ENCODE peak calls at places on chromosomes 1 and 21, in eight cellular contexts. One of them, this sample, is unnamed.

GRCh38 chr21:41707231-41707988 is 59.4 kb downstream of the RIPK4 start:
- DNase-seq in lower leg skin: no peak
- DNase-seq in gastrocnemius medialis: no peak
- DNase-seq in IMR-90: no peak
- DNase-seq in H1: no peak
- DNase-seq in esophagus squamous epithelium: no peak
- DNase-seq in GM12891: no peak
- DNase-seq in GM12878: no peak
- DNase-seq in this sample: no peak

GRCh38 chr1:225442156-225442555 is 14.3 kb upstream of the LBR start:
- DNase-seq in GM12878: no peak
- DNase-seq in IMR-90: no peak
- DNase-seq in GM12891: no peak
- DNase-seq in gastrocnemius medialis: no peak
- DNase-seq in H1: no peak
- DNase-seq in esophagus squamous epithelium: no peak
- DNase-seq in lower leg skin: no peak
- DNase-seq in this sample: no peak

GRCh38 chr1:54798769-54799641 is 2.1 kb downstream of the TTC22 start:
- DNase-seq in GM12891: no peak
- DNase-seq in esophagus squamous epithelium: no peak
- DNase-seq in H1: no peak
- DNase-seq in GM12878: peak; percentile 41
- DNase-seq in lower leg skin: peak; percentile 70
- DNase-seq in IMR-90: peak; percentile 36
- DNase-seq in gastrocnemius medialis: no peak
- DNase-seq in this sample: no peak

GRCh38 chr1:15756143-15757015 is 2.2 kb upstream of the FBLIM1 start:
- DNase-seq in GM12891: no peak
- DNase-seq in lower leg skin: peak; percentile 89
- DNase-seq in H1: no peak
- DNase-seq in esophagus squamous epithelium: no peak
- DNase-seq in GM12878: no peak
- DNase-seq in gastrocnemius medialis: no peak
- DNase-seq in IMR-90: no peak
- DNase-seq in this sample: no peak

GRCh38 chr1:225480825-225481434 is 53.1 kb upstream of the LBR start:
- DNase-seq in lower leg skin: peak; percentile 89
- DNase-seq in esophagus squamous epithelium: no peak
- DNase-seq in GM12878: no peak
- DNase-seq in H1: no peak
- DNase-seq in IMR-90: no peak
- DNase-seq in gastrocnemius medialis: peak; percentile 42
- DNase-seq in GM12891: no peak
- DNase-seq in this sample: peak; percentile 16

GRCh38 chr1:205313681-205314308 is 7.8 kb downstream of the NUAK2 start:
- DNase-seq in esophagus squamous epithelium: no peak
- DNase-seq in H1: peak; percentile 88
- DNase-seq in lower leg skin: no peak
- DNase-seq in GM12878: peak; percentile 48
- DNase-seq in gastrocnemius medialis: peak; percentile 24
- DNase-seq in GM12891: no peak
- DNase-seq in IMR-90: peak; percentile 86
- DNase-seq in this sample: no peak

GRCh38 chr1:62590255-62590969 is 6.9 kb upstream of the ANGPTL3 start:
- DNase-seq in esophagus squamous epithelium: no peak
- DNase-seq in lower leg skin: no peak
- DNase-seq in H1: no peak
- DNase-seq in GM12891: no peak
- DNase-seq in gastrocnemius medialis: no peak
- DNase-seq in GM12878: no peak
- DNase-seq in IMR-90: no peak
- DNase-seq in this sample: no peak

GRCh38 chr1:24424207-24424606 is 8.6 kb downstream of the NIPAL3 start:
- DNase-seq in lower leg skin: no peak
- DNase-seq in esophagus squamous epithelium: no peak
- DNase-seq in GM12891: no peak
- DNase-seq in H1: no peak
- DNase-seq in GM12878: no peak
- DNase-seq in IMR-90: no peak
- DNase-seq in gastrocnemius medialis: no peak
- DNase-seq in this sample: no peak

DNA sequence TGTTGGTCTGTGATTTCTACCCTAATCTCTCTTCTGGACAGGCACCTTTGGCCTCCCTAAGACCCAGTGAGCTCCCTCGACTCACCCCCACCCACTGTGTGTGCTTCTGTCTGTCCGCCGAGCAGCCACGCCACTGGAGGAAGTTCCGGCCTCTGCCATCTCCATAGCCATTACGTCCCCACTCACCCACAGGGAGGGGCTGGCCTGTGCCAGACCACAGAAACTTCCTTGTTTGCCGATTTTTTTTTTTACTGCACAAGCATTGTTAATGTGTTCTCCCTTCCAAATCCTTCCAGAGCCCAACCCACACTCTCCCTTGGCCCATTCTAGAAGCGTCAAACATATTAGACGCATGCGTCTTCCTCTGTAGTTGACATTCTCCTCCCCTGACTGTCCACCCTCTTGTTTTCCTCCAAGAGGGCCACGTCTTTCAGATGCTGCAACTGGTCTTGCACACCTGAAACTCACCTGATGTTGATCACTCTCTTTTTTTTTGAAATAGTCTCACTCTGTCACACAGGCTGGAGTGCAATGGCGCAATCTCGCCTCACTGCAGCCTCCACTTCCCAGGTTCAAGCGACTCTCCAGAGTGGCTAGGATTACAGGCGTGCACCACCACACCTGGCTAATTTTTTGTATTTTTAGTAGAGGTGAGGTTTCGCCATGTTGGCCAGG is 72.3 kb downstream of the EVA1C start:
- DNase-seq in H1: no peak
- DNase-seq in esophagus squamous epithelium: no peak
- DNase-seq in GM12878: no peak
- DNase-seq in gastrocnemius medialis: no peak
- DNase-seq in GM12891: no peak
- DNase-seq in IMR-90: no peak
- DNase-seq in lower leg skin: peak; percentile 85
- DNase-seq in this sample: no peak
- TF ChIP-seq POLR2A in H1: no peak
- TF ChIP-seq POLR2A in esophagus squamous epithelium: no peak
- TF ChIP-seq POLR2A in GM12878: no peak
- TF ChIP-seq POLR2A in gastrocnemius medialis: no peak
- TF ChIP-seq POLR2A in GM12891: no peak
- TF ChIP-seq POLR2A in IMR-90: no peak
- TF ChIP-seq POLR2A in lower leg skin: no peak
- TF ChIP-seq POLR2A in this sample: no peak

GRCh38 chr1:213997772-213998107 is 10.0 kb downstream of the PROX1 start:
- DNase-seq in GM12891: no peak
- DNase-seq in lower leg skin: no peak
- DNase-seq in H1: no peak
- DNase-seq in gastrocnemius medialis: no peak
- DNase-seq in IMR-90: no peak
- DNase-seq in esophagus squamous epithelium: no peak
- DNase-seq in GM12878: no peak
- DNase-seq in this sample: no peak

GRCh38 chr1:213997031-213997771 is 9.4 kb downstream of the PROX1 start:
- DNase-seq in esophagus squamous epithelium: no peak
- DNase-seq in GM12891: no peak
- DNase-seq in gastrocnemius medialis: no peak
- DNase-seq in H1: no peak
- DNase-seq in IMR-90: no peak
- DNase-seq in lower leg skin: no peak
- DNase-seq in GM12878: no peak
- DNase-seq in this sample: no peak

GRCh38 chr1:213995603-213996002 is 7.8 kb downstream of the PROX1 start:
- DNase-seq in esophagus squamous epithelium: no peak
- DNase-seq in GM12891: no peak
- DNase-seq in gastrocnemius medialis: no peak
- DNase-seq in GM12878: no peak
- DNase-seq in H1: no peak
- DNase-seq in lower leg skin: no peak
- DNase-seq in IMR-90: no peak
- DNase-seq in this sample: no peak

GRCh38 chr1:213994888-213995287 is 7.1 kb downstream of the PROX1 start:
- DNase-seq in GM12878: no peak
- DNase-seq in GM12891: no peak
- DNase-seq in gastrocnemius medialis: no peak
- DNase-seq in lower leg skin: no peak
- DNase-seq in IMR-90: no peak
- DNase-seq in esophagus squamous epithelium: no peak
- DNase-seq in H1: no peak
- DNase-seq in this sample: no peak

DNA sequence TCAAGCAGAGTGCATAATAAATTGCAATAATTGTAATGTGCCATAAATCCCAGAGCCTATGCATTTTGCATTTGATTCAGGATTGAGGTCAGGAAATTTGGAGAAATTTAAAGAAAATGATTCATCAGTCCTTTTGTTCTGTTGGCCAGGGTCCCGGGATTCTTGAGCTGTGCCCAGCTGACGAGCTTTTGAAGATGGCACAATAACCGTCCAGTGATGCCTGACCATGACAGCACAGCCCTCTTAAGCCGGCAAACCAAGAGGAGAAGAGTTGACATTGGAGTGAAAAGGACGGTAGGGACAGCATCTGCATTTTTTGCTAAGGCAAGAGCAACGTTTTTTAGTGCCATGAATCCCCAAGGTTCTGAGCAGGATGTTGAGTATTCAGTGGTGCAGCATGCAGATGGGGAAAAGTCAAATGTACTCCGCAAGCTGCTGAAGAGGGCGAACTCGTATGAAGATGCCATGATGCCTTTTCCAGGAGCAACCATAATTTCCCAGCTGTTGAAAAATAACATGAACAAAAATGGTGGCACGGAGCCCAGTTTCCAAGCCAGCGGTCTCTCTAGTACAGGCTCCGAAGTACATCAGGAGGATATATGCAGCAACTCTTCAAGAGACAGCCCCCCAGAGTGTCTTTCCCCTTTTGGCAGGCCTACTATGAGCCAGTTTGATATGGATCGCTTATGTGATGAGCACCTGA is 8.7 kb downstream of the PROX1 start:
- DNase-seq in IMR-90: no peak
- DNase-seq in GM12891: no peak
- DNase-seq in gastrocnemius medialis: peak; percentile 66
- DNase-seq in H1: no peak
- DNase-seq in esophagus squamous epithelium: no peak
- DNase-seq in lower leg skin: no peak
- DNase-seq in GM12878: no peak
- DNase-seq in this sample: no peak
- TF ChIP-seq POLR2A in IMR-90: no peak
- TF ChIP-seq POLR2A in GM12891: no peak
- TF ChIP-seq POLR2A in gastrocnemius medialis: no peak
- TF ChIP-seq POLR2A in H1: no peak
- TF ChIP-seq POLR2A in esophagus squamous epithelium: no peak
- TF ChIP-seq POLR2A in lower leg skin: no peak
- TF ChIP-seq POLR2A in GM12878: no peak
- TF ChIP-seq POLR2A in this sample: no peak

GRCh38 chr1:161069731-161070270 is at the start of gene ARHGAP30:
- DNase-seq in GM12878: peak; percentile 97
- DNase-seq in gastrocnemius medialis: peak; percentile 62
- DNase-seq in GM12891: peak; percentile 90
- DNase-seq in H1: no peak
- DNase-seq in esophagus squamous epithelium: peak; percentile 72
- DNase-seq in IMR-90: no peak
- DNase-seq in lower leg skin: peak; percentile 90
- DNase-seq in this sample: no peak
- TF ChIP-seq POLR2A in GM12878: peak; percentile 92
- TF ChIP-seq POLR2A in gastrocnemius medialis: peak; percentile 25
- TF ChIP-seq POLR2A in GM12891: peak; percentile 87
- TF ChIP-seq POLR2A in H1: no peak
- TF ChIP-seq POLR2A in esophagus squamous epithelium: no peak
- TF ChIP-seq POLR2A in IMR-90: no peak
- TF ChIP-seq POLR2A in lower leg skin: no peak
- TF ChIP-seq POLR2A in this sample: peak; percentile 27

DNA sequence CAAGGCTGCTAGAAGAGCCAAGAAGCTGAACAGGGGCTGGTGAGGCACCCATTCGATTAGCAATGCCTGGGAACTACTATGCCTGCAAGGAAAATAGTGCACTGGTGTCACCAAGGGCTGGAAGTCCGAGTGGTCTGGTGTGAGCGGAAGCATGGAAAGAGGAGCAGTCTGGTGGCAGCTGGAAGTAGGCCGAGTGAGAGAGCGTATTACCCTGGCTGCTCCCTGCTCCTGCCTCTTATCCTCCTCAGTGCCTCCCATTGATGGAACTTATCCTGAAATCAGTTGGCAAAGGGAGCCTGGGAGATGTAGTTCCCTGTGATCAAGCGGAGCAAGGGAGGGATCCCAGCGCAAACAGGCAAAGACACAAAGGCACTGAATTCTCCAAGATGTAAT is 9.6 kb downstream of the SMAP2 start:
- DNase-seq in H1: no peak
- DNase-seq in IMR-90: no peak
- DNase-seq in lower leg skin: no peak
- DNase-seq in gastrocnemius medialis: no peak
- DNase-seq in GM12891: no peak
- DNase-seq in esophagus squamous epithelium: no peak
- DNase-seq in GM12878: no peak
- DNase-seq in this sample: no peak
- TF ChIP-seq POLR2A in H1: no peak
- TF ChIP-seq POLR2A in IMR-90: no peak
- TF ChIP-seq POLR2A in lower leg skin: no peak
- TF ChIP-seq POLR2A in gastrocnemius medialis: no peak
- TF ChIP-seq POLR2A in GM12891: no peak
- TF ChIP-seq POLR2A in esophagus squamous epithelium: no peak
- TF ChIP-seq POLR2A in GM12878: peak; percentile 56
- TF ChIP-seq POLR2A in this sample: no peak

GRCh38 chr1:219174672-219175564 is 1.2 kb downstream of the LYPLAL1 start:
- DNase-seq in H1: no peak
- DNase-seq in GM12891: no peak
- DNase-seq in gastrocnemius medialis: peak; percentile 24
- DNase-seq in esophagus squamous epithelium: no peak
- DNase-seq in lower leg skin: no peak
- DNase-seq in IMR-90: peak; percentile 90
- DNase-seq in GM12878: peak; percentile 68
- DNase-seq in this sample: peak; percentile 66
- TF ChIP-seq POLR2A in H1: no peak
- TF ChIP-seq POLR2A in GM12891: peak; percentile 11
- TF ChIP-seq POLR2A in gastrocnemius medialis: no peak
- TF ChIP-seq POLR2A in esophagus squamous epithelium: no peak
- TF ChIP-seq POLR2A in lower leg skin: no peak
- TF ChIP-seq POLR2A in IMR-90: peak; percentile 26
- TF ChIP-seq POLR2A in GM12878: no peak
- TF ChIP-seq POLR2A in this sample: no peak

DNA sequence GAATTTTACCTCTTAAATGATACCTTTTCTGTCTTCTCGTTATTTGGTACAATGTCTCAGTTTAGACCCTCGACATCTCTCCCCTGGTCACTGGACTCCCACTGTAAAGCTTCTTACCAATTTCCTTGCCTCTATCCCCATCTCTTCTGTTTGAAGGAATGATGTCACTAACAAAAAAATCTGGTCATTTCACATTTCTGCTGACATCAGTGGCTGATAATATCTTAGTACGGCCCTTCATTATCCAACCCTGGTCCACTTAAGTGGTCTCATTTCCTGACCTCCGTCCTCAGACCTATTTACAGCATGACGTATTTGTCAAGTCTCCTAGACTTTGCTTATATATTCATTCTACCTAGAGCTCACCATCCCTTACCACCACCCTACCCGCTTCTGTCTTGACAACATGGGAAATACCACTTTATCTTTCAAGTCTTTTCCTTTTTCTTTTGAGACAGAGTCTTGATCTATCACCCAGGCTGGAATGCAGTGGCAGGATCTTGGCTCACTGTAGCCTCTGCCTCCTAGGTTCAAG is 60.9 kb downstream of the C1orf21 start:
- DNase-seq in IMR-90: no peak
- DNase-seq in lower leg skin: no peak
- DNase-seq in GM12878: no peak
- DNase-seq in GM12891: no peak
- DNase-seq in H1: no peak
- DNase-seq in esophagus squamous epithelium: no peak
- DNase-seq in gastrocnemius medialis: no peak
- DNase-seq in this sample: no peak
- TF ChIP-seq POLR2A in IMR-90: no peak
- TF ChIP-seq POLR2A in lower leg skin: no peak
- TF ChIP-seq POLR2A in GM12878: no peak
- TF ChIP-seq POLR2A in GM12891: no peak
- TF ChIP-seq POLR2A in H1: no peak
- TF ChIP-seq POLR2A in esophagus squamous epithelium: no peak
- TF ChIP-seq POLR2A in gastrocnemius medialis: no peak
- TF ChIP-seq POLR2A in this sample: no peak